ENCODE peak calls at places on chromosome 18, in nine cellular contexts. One of them, this sample, is unnamed.

GRCh38 chr18:46650681-46651080 is 6.3 kb downstream of the LOXHD1 start:
- DNase-seq in NCI-H1694 treated with DMSO at 0.1 percent for 48 hours: no peak
- DNase-seq in naive thymus-derived CD4-positive, alpha-beta T cell: no peak
- DNase-seq in neuronal stem cell: no peak
- DNase-seq in WTC11: no peak
- DNase-seq in NCI-H774: no peak
- DNase-seq in NCI-H2081: no peak
- DNase-seq in H9: no peak
- DNase-seq in pancreas: no peak
- DNase-seq in this sample: no peak

GRCh38 chr18:63979409-63979908 is 9.6 kb downstream of the SERPINB8 start:
- DNase-seq in NCI-H1694 treated with DMSO at 0.1 percent for 48 hours: peak
- DNase-seq in naive thymus-derived CD4-positive, alpha-beta T cell: no peak
- DNase-seq in neuronal stem cell: peak
- DNase-seq in WTC11: peak
- DNase-seq in NCI-H774: peak
- DNase-seq in NCI-H2081: peak
- DNase-seq in H9: peak
- DNase-seq in pancreas: peak
- DNase-seq in this sample: peak

GRCh38 chr18:48795696-48796095 is 155.1 kb downstream of the SMAD7 start:
- DNase-seq in NCI-H1694 treated with DMSO at 0.1 percent for 48 hours: no peak
- DNase-seq in naive thymus-derived CD4-positive, alpha-beta T cell: no peak
- DNase-seq in neuronal stem cell: no peak
- DNase-seq in WTC11: peak
- DNase-seq in NCI-H774: no peak
- DNase-seq in NCI-H2081: no peak
- DNase-seq in H9: no peak
- DNase-seq in pancreas: no peak
- DNase-seq in this sample: no peak

GRCh38 chr18:10265560-10266235 is 188.7 kb upstream of the APCDD1 start:
- DNase-seq in NCI-H1694 treated with DMSO at 0.1 percent for 48 hours: no peak
- DNase-seq in naive thymus-derived CD4-positive, alpha-beta T cell: no peak
- DNase-seq in neuronal stem cell: no peak
- DNase-seq in WTC11: no peak
- DNase-seq in NCI-H774: no peak
- DNase-seq in NCI-H2081: no peak
- DNase-seq in H9: no peak
- DNase-seq in pancreas: peak
- DNase-seq in this sample: no peak

GRCh38 chr18:13019301-13019700 is 28.1 kb downstream of the CEP192 start:
- DNase-seq in NCI-H1694 treated with DMSO at 0.1 percent for 48 hours: no peak
- DNase-seq in naive thymus-derived CD4-positive, alpha-beta T cell: no peak
- DNase-seq in neuronal stem cell: no peak
- DNase-seq in WTC11: no peak
- DNase-seq in NCI-H774: no peak
- DNase-seq in NCI-H2081: no peak
- DNase-seq in H9: no peak
- DNase-seq in pancreas: no peak
- DNase-seq in this sample: no peak

GRCh38 chr18:9631814-9632496 is 17.6 kb upstream of the PPP4R1 start:
- DNase-seq in NCI-H1694 treated with DMSO at 0.1 percent for 48 hours: no peak
- DNase-seq in naive thymus-derived CD4-positive, alpha-beta T cell: no peak
- DNase-seq in neuronal stem cell: no peak
- DNase-seq in WTC11: no peak
- DNase-seq in NCI-H774: no peak
- DNase-seq in NCI-H2081: no peak
- DNase-seq in H9: no peak
- DNase-seq in pancreas: no peak
- DNase-seq in this sample: no peak

GRCh38 chr18:79924814-79925655 is 26.4 kb downstream of the SLC66A2 start:
- DNase-seq in NCI-H1694 treated with DMSO at 0.1 percent for 48 hours: peak
- DNase-seq in naive thymus-derived CD4-positive, alpha-beta T cell: no peak
- DNase-seq in neuronal stem cell: no peak
- DNase-seq in WTC11: peak
- DNase-seq in NCI-H774: no peak
- DNase-seq in NCI-H2081: peak
- DNase-seq in H9: peak
- DNase-seq in pancreas: peak
- DNase-seq in this sample: peak

GRCh38 chr18:71134122-71134521 is 845.3 kb downstream of the SOCS6 start:
- DNase-seq in NCI-H1694 treated with DMSO at 0.1 percent for 48 hours: no peak
- DNase-seq in naive thymus-derived CD4-positive, alpha-beta T cell: no peak
- DNase-seq in neuronal stem cell: no peak
- DNase-seq in WTC11: no peak
- DNase-seq in NCI-H774: no peak
- DNase-seq in NCI-H2081: no peak
- DNase-seq in H9: no peak
- DNase-seq in pancreas: no peak
- DNase-seq in this sample: no peak

GRCh38 chr18:55251186-55251995 is 292.1 kb upstream of the CCDC68 start:
- DNase-seq in NCI-H1694 treated with DMSO at 0.1 percent for 48 hours: no peak
- DNase-seq in naive thymus-derived CD4-positive, alpha-beta T cell: no peak
- DNase-seq in neuronal stem cell: no peak
- DNase-seq in WTC11: peak
- DNase-seq in NCI-H774: no peak
- DNase-seq in NCI-H2081: no peak
- DNase-seq in H9: no peak
- DNase-seq in pancreas: no peak
- DNase-seq in this sample: no peak

GRCh38 chr18:23069481-23069880 is 65.8 kb upstream of the CABLES1 start:
- DNase-seq in NCI-H1694 treated with DMSO at 0.1 percent for 48 hours: no peak
- DNase-seq in naive thymus-derived CD4-positive, alpha-beta T cell: no peak
- DNase-seq in neuronal stem cell: no peak
- DNase-seq in WTC11: no peak
- DNase-seq in NCI-H774: no peak
- DNase-seq in NCI-H2081: no peak
- DNase-seq in H9: no peak
- DNase-seq in pancreas: no peak
- DNase-seq in this sample: no peak

GRCh38 chr18:51164327-51165290 is 32.9 kb downstream of the MEX3C start:
- DNase-seq in NCI-H1694 treated with DMSO at 0.1 percent for 48 hours: no peak
- DNase-seq in naive thymus-derived CD4-positive, alpha-beta T cell: no peak
- DNase-seq in neuronal stem cell: no peak
- DNase-seq in WTC11: no peak
- DNase-seq in NCI-H774: no peak
- DNase-seq in NCI-H2081: no peak
- DNase-seq in H9: no peak
- DNase-seq in pancreas: no peak
- DNase-seq in this sample: peak

GRCh38 chr18:8359076-8359475 is 250.2 kb upstream of the RAB12 start:
- DNase-seq in NCI-H1694 treated with DMSO at 0.1 percent for 48 hours: no peak
- DNase-seq in naive thymus-derived CD4-positive, alpha-beta T cell: no peak
- DNase-seq in neuronal stem cell: no peak
- DNase-seq in WTC11: peak
- DNase-seq in NCI-H774: no peak
- DNase-seq in NCI-H2081: peak
- DNase-seq in H9: peak
- DNase-seq in pancreas: no peak
- DNase-seq in this sample: no peak

GRCh38 chr18:78430171-78430857 is 549.3 kb upstream of the SALL3 start:
- DNase-seq in NCI-H1694 treated with DMSO at 0.1 percent for 48 hours: no peak
- DNase-seq in naive thymus-derived CD4-positive, alpha-beta T cell: no peak
- DNase-seq in neuronal stem cell: no peak
- DNase-seq in WTC11: no peak
- DNase-seq in NCI-H774: no peak
- DNase-seq in NCI-H2081: peak
- DNase-seq in H9: no peak
- DNase-seq in pancreas: no peak
- DNase-seq in this sample: no peak

GRCh38 chr18:79524181-79525078 is 128.7 kb downstream of the NFATC1 start:
- DNase-seq in NCI-H1694 treated with DMSO at 0.1 percent for 48 hours: no peak
- DNase-seq in naive thymus-derived CD4-positive, alpha-beta T cell: peak
- DNase-seq in neuronal stem cell: no peak
- DNase-seq in WTC11: no peak
- DNase-seq in NCI-H774: no peak
- DNase-seq in NCI-H2081: no peak
- DNase-seq in H9: peak
- DNase-seq in pancreas: no peak
- DNase-seq in this sample: peak

GRCh38 chr18:77407733-77408132 is 158.1 kb downstream of the GALR1 start:
- DNase-seq in NCI-H1694 treated with DMSO at 0.1 percent for 48 hours: no peak
- DNase-seq in naive thymus-derived CD4-positive, alpha-beta T cell: no peak
- DNase-seq in neuronal stem cell: no peak
- DNase-seq in WTC11: no peak
- DNase-seq in NCI-H774: no peak
- DNase-seq in NCI-H2081: no peak
- DNase-seq in H9: no peak
- DNase-seq in pancreas: no peak
- DNase-seq in this sample: peak

GRCh38 chr18:23133860-23134779 is 1.2 kb upstream of the CABLES1 start:
- DNase-seq in NCI-H1694 treated with DMSO at 0.1 percent for 48 hours: peak
- DNase-seq in naive thymus-derived CD4-positive, alpha-beta T cell: no peak
- DNase-seq in neuronal stem cell: no peak
- DNase-seq in WTC11: peak
- DNase-seq in NCI-H774: peak
- DNase-seq in NCI-H2081: peak
- DNase-seq in H9: peak
- DNase-seq in pancreas: peak
- DNase-seq in this sample: peak

GRCh38 chr18:22422909-22423548 is 5.3 kb upstream of the CTAGE1 start:
- DNase-seq in NCI-H1694 treated with DMSO at 0.1 percent for 48 hours: no peak
- DNase-seq in naive thymus-derived CD4-positive, alpha-beta T cell: no peak
- DNase-seq in neuronal stem cell: no peak
- DNase-seq in WTC11: no peak
- DNase-seq in NCI-H774: no peak
- DNase-seq in NCI-H2081: no peak
- DNase-seq in H9: no peak
- DNase-seq in pancreas: peak
- DNase-seq in this sample: no peak

GRCh38 chr18:48540329-48541025 is 1.6 kb downstream of the CTIF start:
- DNase-seq in NCI-H1694 treated with DMSO at 0.1 percent for 48 hours: no peak
- DNase-seq in naive thymus-derived CD4-positive, alpha-beta T cell: no peak
- DNase-seq in neuronal stem cell: peak
- DNase-seq in WTC11: peak
- DNase-seq in NCI-H774: no peak
- DNase-seq in NCI-H2081: peak
- DNase-seq in H9: peak
- DNase-seq in pancreas: peak
- DNase-seq in this sample: peak

GRCh38 chr18:37393945-37394609 is 171.5 kb downstream of the CELF4 start:
- DNase-seq in NCI-H1694 treated with DMSO at 0.1 percent for 48 hours: peak
- DNase-seq in naive thymus-derived CD4-positive, alpha-beta T cell: no peak
- DNase-seq in neuronal stem cell: peak
- DNase-seq in WTC11: peak
- DNase-seq in NCI-H774: peak
- DNase-seq in NCI-H2081: peak
- DNase-seq in H9: peak
- DNase-seq in pancreas: peak
- DNase-seq in this sample: peak

GRCh38 chr18:77218642-77219041 is 31.0 kb upstream of the GALR1 start:
- DNase-seq in NCI-H1694 treated with DMSO at 0.1 percent for 48 hours: no peak
- DNase-seq in naive thymus-derived CD4-positive, alpha-beta T cell: no peak
- DNase-seq in neuronal stem cell: no peak
- DNase-seq in WTC11: no peak
- DNase-seq in NCI-H774: no peak
- DNase-seq in NCI-H2081: no peak
- DNase-seq in H9: no peak
- DNase-seq in pancreas: no peak
- DNase-seq in this sample: no peak

GRCh38 chr18:74139888-74140287 is 7.7 kb downstream of the FBXO15 start:
- DNase-seq in NCI-H1694 treated with DMSO at 0.1 percent for 48 hours: no peak
- DNase-seq in naive thymus-derived CD4-positive, alpha-beta T cell: no peak
- DNase-seq in neuronal stem cell: no peak
- DNase-seq in WTC11: no peak
- DNase-seq in NCI-H774: no peak
- DNase-seq in NCI-H2081: no peak
- DNase-seq in H9: no peak
- DNase-seq in pancreas: no peak
- DNase-seq in this sample: no peak

GRCh38 chr18:11887305-11888262 is 20.5 kb downstream of the MPPE1 start:
- DNase-seq in NCI-H1694 treated with DMSO at 0.1 percent for 48 hours: no peak
- DNase-seq in naive thymus-derived CD4-positive, alpha-beta T cell: no peak
- DNase-seq in neuronal stem cell: no peak
- DNase-seq in WTC11: no peak
- DNase-seq in NCI-H774: no peak
- DNase-seq in NCI-H2081: no peak
- DNase-seq in H9: no peak
- DNase-seq in pancreas: no peak
- DNase-seq in this sample: no peak

GRCh38 chr18:47323158-47323557 is 71.7 kb upstream of the SKOR2 start:
- DNase-seq in NCI-H1694 treated with DMSO at 0.1 percent for 48 hours: no peak
- DNase-seq in naive thymus-derived CD4-positive, alpha-beta T cell: no peak
- DNase-seq in neuronal stem cell: no peak
- DNase-seq in WTC11: no peak
- DNase-seq in NCI-H774: no peak
- DNase-seq in NCI-H2081: no peak
- DNase-seq in H9: no peak
- DNase-seq in pancreas: no peak
- DNase-seq in this sample: no peak

GRCh38 chr18:9705183-9705864 is 2.8 kb upstream of the RAB31 start:
- DNase-seq in NCI-H1694 treated with DMSO at 0.1 percent for 48 hours: no peak
- DNase-seq in naive thymus-derived CD4-positive, alpha-beta T cell: no peak
- DNase-seq in neuronal stem cell: no peak
- DNase-seq in WTC11: no peak
- DNase-seq in NCI-H774: no peak
- DNase-seq in NCI-H2081: no peak
- DNase-seq in H9: no peak
- DNase-seq in pancreas: no peak
- DNase-seq in this sample: no peak

GRCh38 chr18:59704146-59704545 is 6.9 kb upstream of the CCBE1 start:
- DNase-seq in NCI-H1694 treated with DMSO at 0.1 percent for 48 hours: no peak
- DNase-seq in naive thymus-derived CD4-positive, alpha-beta T cell: no peak
- DNase-seq in neuronal stem cell: no peak
- DNase-seq in WTC11: no peak
- DNase-seq in NCI-H774: no peak
- DNase-seq in NCI-H2081: no peak
- DNase-seq in H9: no peak
- DNase-seq in pancreas: no peak
- DNase-seq in this sample: no peak

GRCh38 chr18:11279461-11279860 is 130.1 kb upstream of the PIEZO2 start:
- DNase-seq in NCI-H1694 treated with DMSO at 0.1 percent for 48 hours: no peak
- DNase-seq in naive thymus-derived CD4-positive, alpha-beta T cell: no peak
- DNase-seq in neuronal stem cell: no peak
- DNase-seq in WTC11: no peak
- DNase-seq in NCI-H774: no peak
- DNase-seq in NCI-H2081: no peak
- DNase-seq in H9: no peak
- DNase-seq in pancreas: no peak
- DNase-seq in this sample: no peak

GRCh38 chr18:76426738-76427305 is 68.2 kb downstream of the ZNF516 start:
- DNase-seq in NCI-H1694 treated with DMSO at 0.1 percent for 48 hours: no peak
- DNase-seq in naive thymus-derived CD4-positive, alpha-beta T cell: no peak
- DNase-seq in neuronal stem cell: peak
- DNase-seq in WTC11: peak
- DNase-seq in NCI-H774: no peak
- DNase-seq in NCI-H2081: no peak
- DNase-seq in H9: peak
- DNase-seq in pancreas: no peak
- DNase-seq in this sample: peak

GRCh38 chr18:35747894-35748472 is 166.4 kb downstream of the GALNT1 start:
- DNase-seq in NCI-H1694 treated with DMSO at 0.1 percent for 48 hours: no peak
- DNase-seq in naive thymus-derived CD4-positive, alpha-beta T cell: no peak
- DNase-seq in neuronal stem cell: no peak
- DNase-seq in WTC11: no peak
- DNase-seq in NCI-H774: no peak
- DNase-seq in NCI-H2081: no peak
- DNase-seq in H9: no peak
- DNase-seq in pancreas: no peak
- DNase-seq in this sample: peak

GRCh38 chr18:30245756-30246515 is 796.6 kb downstream of the DSC3 start:
- DNase-seq in NCI-H1694 treated with DMSO at 0.1 percent for 48 hours: no peak
- DNase-seq in naive thymus-derived CD4-positive, alpha-beta T cell: no peak
- DNase-seq in neuronal stem cell: no peak
- DNase-seq in WTC11: no peak
- DNase-seq in NCI-H774: no peak
- DNase-seq in NCI-H2081: peak
- DNase-seq in H9: no peak
- DNase-seq in pancreas: no peak
- DNase-seq in this sample: no peak